ENCODE peak calls at places on chromosomes 11 and 22, in five cellular contexts. One of them, this sample, is unnamed.

GRCh38 chr11:119206512-119207299 is 567 bp downstream of the CBL start:
- DNase-seq in heart right ventricle: peak
- DNase-seq in endothelial cell of umbilical vein: no peak
- DNase-seq in A549: no peak
- DNase-seq in Caco-2: peak
- DNase-seq in this sample: no peak

GRCh38 chr11:115134886-115135285 is 369.3 kb downstream of the CADM1 start:
- DNase-seq in heart right ventricle: no peak
- DNase-seq in endothelial cell of umbilical vein: no peak
- DNase-seq in A549: no peak
- DNase-seq in Caco-2: no peak
- DNase-seq in this sample: no peak

GRCh38 chr11:66157182-66157864 is 87.3 kb downstream of the PACS1 start:
- DNase-seq in heart right ventricle: no peak
- DNase-seq in endothelial cell of umbilical vein: peak
- DNase-seq in A549: peak
- DNase-seq in Caco-2: no peak
- DNase-seq in this sample: no peak

GRCh38 chr22:22823126-22823804 is 64.4 kb upstream of the IGLL5 start:
- DNase-seq in heart right ventricle: no peak
- DNase-seq in endothelial cell of umbilical vein: no peak
- DNase-seq in A549: no peak
- DNase-seq in Caco-2: no peak
- DNase-seq in this sample: no peak

GRCh38 chr11:73185680-73186293 is 32.3 kb upstream of the P2RY2 start:
- DNase-seq in heart right ventricle: no peak
- DNase-seq in endothelial cell of umbilical vein: peak
- DNase-seq in A549: peak
- DNase-seq in Caco-2: no peak
- DNase-seq in this sample: no peak

GRCh38 chr11:117551761-117552343 is 224.2 kb downstream of the CEP164 start:
- DNase-seq in heart right ventricle: no peak
- DNase-seq in endothelial cell of umbilical vein: no peak
- DNase-seq in A549: no peak
- DNase-seq in Caco-2: no peak
- DNase-seq in this sample: no peak

GRCh38 chr11:115241899-115242298 is 262.3 kb downstream of the CADM1 start:
- DNase-seq in heart right ventricle: no peak
- DNase-seq in endothelial cell of umbilical vein: no peak
- DNase-seq in A549: no peak
- DNase-seq in Caco-2: no peak
- DNase-seq in this sample: no peak

GRCh38 chr11:68020575-68020974 is 9.9 kb upstream of the NDUFS8 start:
- DNase-seq in heart right ventricle: no peak
- DNase-seq in endothelial cell of umbilical vein: peak
- DNase-seq in A549: peak
- DNase-seq in Caco-2: no peak
- DNase-seq in this sample: peak

GRCh38 chr11:78080084-78080817 is 589 bp upstream of the NDUFC2 start:
- DNase-seq in heart right ventricle: no peak
- DNase-seq in endothelial cell of umbilical vein: no peak
- DNase-seq in A549: no peak
- DNase-seq in Caco-2: no peak
- DNase-seq in this sample: no peak

GRCh38 chr11:66438504-66439466 is at the start of gene MRPL11:
- DNase-seq in heart right ventricle: peak
- DNase-seq in endothelial cell of umbilical vein: peak
- DNase-seq in A549: peak
- DNase-seq in Caco-2: peak
- DNase-seq in this sample: peak

GRCh38 chr22:29717789-29718188 is 2.0 kb upstream of the CABP7 start:
- DNase-seq in heart right ventricle: no peak
- DNase-seq in endothelial cell of umbilical vein: no peak
- DNase-seq in A549: no peak
- DNase-seq in Caco-2: no peak
- DNase-seq in this sample: no peak

GRCh38 chr11:14193644-14194043 is 165.3 kb downstream of the RRAS2 start:
- DNase-seq in heart right ventricle: no peak
- DNase-seq in endothelial cell of umbilical vein: no peak
- DNase-seq in A549: no peak
- DNase-seq in Caco-2: no peak
- DNase-seq in this sample: no peak

GRCh38 chr11:15735711-15736110 is 620.6 kb downstream of the SOX6 start:
- DNase-seq in heart right ventricle: no peak
- DNase-seq in endothelial cell of umbilical vein: no peak
- DNase-seq in A549: no peak
- DNase-seq in Caco-2: no peak
- DNase-seq in this sample: no peak

GRCh38 chr11:36774603-36775002 is 176.6 kb upstream of the RAG2 start:
- DNase-seq in heart right ventricle: no peak
- DNase-seq in endothelial cell of umbilical vein: no peak
- DNase-seq in A549: no peak
- DNase-seq in Caco-2: no peak
- DNase-seq in this sample: no peak

GRCh38 chr11:32115406-32115805 is 24.5 kb downstream of the RCN1 start:
- DNase-seq in heart right ventricle: no peak
- DNase-seq in endothelial cell of umbilical vein: no peak
- DNase-seq in A549: no peak
- DNase-seq in Caco-2: no peak
- DNase-seq in this sample: no peak

GRCh38 chr11:93936416-93936815 is 84.7 kb upstream of the HEPHL1 start:
- DNase-seq in heart right ventricle: no peak
- DNase-seq in endothelial cell of umbilical vein: no peak
- DNase-seq in A549: no peak
- DNase-seq in Caco-2: no peak
- DNase-seq in this sample: no peak

GRCh38 chr11:116439480-116439759 is 333.4 kb downstream of the BUD13 start:
- DNase-seq in heart right ventricle: no peak
- DNase-seq in endothelial cell of umbilical vein: no peak
- DNase-seq in A549: no peak
- DNase-seq in Caco-2: no peak
- DNase-seq in this sample: no peak

GRCh38 chr22:47192106-47192650 is 429.7 kb downstream of the TBC1D22A start:
- DNase-seq in heart right ventricle: peak
- DNase-seq in endothelial cell of umbilical vein: no peak
- DNase-seq in A549: no peak
- DNase-seq in Caco-2: no peak
- DNase-seq in this sample: no peak

GRCh38 chr22:47301820-47302475 is 539.5 kb downstream of the TBC1D22A start:
- DNase-seq in heart right ventricle: no peak
- DNase-seq in endothelial cell of umbilical vein: no peak
- DNase-seq in A549: no peak
- DNase-seq in Caco-2: no peak
- DNase-seq in this sample: no peak

GRCh38 chr11:116648229-116649174 is 124.3 kb downstream of the BUD13 start:
- DNase-seq in heart right ventricle: no peak
- DNase-seq in endothelial cell of umbilical vein: no peak
- DNase-seq in A549: no peak
- DNase-seq in Caco-2: no peak
- DNase-seq in this sample: no peak

GRCh38 chr11:75481602-75482309 is 44.0 kb downstream of the GDPD5 start:
- DNase-seq in heart right ventricle: no peak
- DNase-seq in endothelial cell of umbilical vein: no peak
- DNase-seq in A549: no peak
- DNase-seq in Caco-2: no peak
- DNase-seq in this sample: no peak

GRCh38 chr11:3220521-3221407 is 2.2 kb upstream of the MRGPRG start:
- DNase-seq in heart right ventricle: peak
- DNase-seq in endothelial cell of umbilical vein: no peak
- DNase-seq in A549: no peak
- DNase-seq in Caco-2: peak
- DNase-seq in this sample: no peak

GRCh38 chr11:100825610-100826009 is 138.5 kb downstream of the ARHGAP42 start:
- DNase-seq in heart right ventricle: no peak
- DNase-seq in endothelial cell of umbilical vein: no peak
- DNase-seq in A549: no peak
- DNase-seq in Caco-2: no peak
- DNase-seq in this sample: no peak

GRCh38 chr11:19307498-19307897 is 66.8 kb upstream of the E2F8 start:
- DNase-seq in heart right ventricle: no peak
- DNase-seq in endothelial cell of umbilical vein: no peak
- DNase-seq in A549: no peak
- DNase-seq in Caco-2: no peak
- DNase-seq in this sample: no peak

GRCh38 chr22:22865311-22866072 is 22.1 kb upstream of the IGLL5 start:
- DNase-seq in heart right ventricle: no peak
- DNase-seq in endothelial cell of umbilical vein: no peak
- DNase-seq in A549: no peak
- DNase-seq in Caco-2: no peak
- DNase-seq in this sample: no peak

GRCh38 chr11:8871283-8871775 is 39.7 kb upstream of the AKIP1 start:
- DNase-seq in heart right ventricle: peak
- DNase-seq in endothelial cell of umbilical vein: peak
- DNase-seq in A549: peak
- DNase-seq in Caco-2: peak
- DNase-seq in this sample: no peak

GRCh38 chr11:10309163-10310093 is 4.6 kb downstream of the ADM start:
- DNase-seq in heart right ventricle: peak
- DNase-seq in endothelial cell of umbilical vein: peak
- DNase-seq in A549: peak
- DNase-seq in Caco-2: peak
- DNase-seq in this sample: peak

GRCh38 chr11:45238724-45239123 is 47.4 kb downstream of the SYT13 start:
- DNase-seq in heart right ventricle: no peak
- DNase-seq in endothelial cell of umbilical vein: no peak
- DNase-seq in A549: peak
- DNase-seq in Caco-2: no peak
- DNase-seq in this sample: no peak

DNA sequence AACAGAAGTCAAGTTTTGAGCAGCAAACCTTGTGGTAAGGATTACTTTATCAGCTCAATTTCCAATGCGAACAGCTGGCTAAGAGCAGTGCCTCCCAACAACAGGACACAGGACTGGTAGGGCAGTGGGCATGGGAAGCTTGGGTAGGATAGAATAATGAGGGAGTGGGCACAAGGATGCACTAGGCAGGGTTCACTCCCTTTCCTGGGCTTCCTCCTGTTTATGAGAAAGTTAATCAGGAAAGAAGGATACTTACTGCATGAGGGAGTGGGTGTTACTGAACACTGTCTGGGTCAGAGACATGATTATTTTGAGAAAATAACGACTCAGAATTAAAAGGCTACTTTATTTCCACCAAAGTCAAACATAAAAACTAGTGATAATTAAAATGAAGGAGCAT is 35.7 kb downstream of the NCAM1 start:
- DNase-seq in heart right ventricle: no peak
- DNase-seq in endothelial cell of umbilical vein: no peak
- DNase-seq in A549: no peak
- DNase-seq in Caco-2: no peak
- DNase-seq in this sample: no peak
- TF ChIP-seq CTCF in heart right ventricle: no peak
- TF ChIP-seq CTCF in endothelial cell of umbilical vein: no peak
- TF ChIP-seq CTCF in A549: no peak
- TF ChIP-seq CTCF in Caco-2: no peak
- TF ChIP-seq CTCF in this sample: no peak

DNA sequence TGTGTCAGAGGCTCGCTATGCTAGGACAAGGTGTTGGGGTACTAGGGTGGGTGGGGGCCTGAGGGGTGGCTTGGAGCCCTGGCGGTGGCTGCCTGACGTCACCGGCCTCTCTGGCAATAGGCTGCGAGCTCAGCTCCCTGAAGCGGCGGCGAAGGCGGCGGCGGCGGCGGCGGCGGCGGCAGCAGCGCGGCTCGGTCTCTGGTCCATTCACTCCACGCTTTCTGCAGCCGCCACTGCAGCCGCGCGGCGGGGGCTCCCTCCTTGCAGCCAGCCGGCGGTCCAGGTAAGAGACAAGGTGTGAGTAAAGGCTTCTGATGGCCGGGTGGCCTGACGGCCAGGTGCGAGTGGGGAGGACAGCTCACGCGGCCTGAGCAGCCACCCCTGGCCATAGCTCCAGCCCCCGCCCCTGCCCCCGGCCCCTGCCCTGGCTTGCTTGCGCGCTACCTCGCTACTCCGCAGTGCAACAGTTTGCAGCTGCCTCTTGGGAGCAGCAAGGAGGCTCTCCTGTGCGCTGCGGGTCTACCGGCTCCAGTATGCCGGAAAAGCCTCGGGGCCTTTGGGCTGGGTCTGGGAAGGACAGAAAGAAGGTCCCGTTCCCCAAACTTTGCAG is at the start of gene C11orf87:
- DNase-seq in heart right ventricle: no peak
- DNase-seq in endothelial cell of umbilical vein: no peak
- DNase-seq in A549: no peak
- DNase-seq in Caco-2: no peak
- DNase-seq in this sample: no peak
- H3K4me3 ChIP-seq in heart right ventricle: peak
- H3K4me3 ChIP-seq in endothelial cell of umbilical vein: no peak
- H3K4me3 ChIP-seq in A549: peak
- H3K4me3 ChIP-seq in Caco-2: no peak
- H3K4me3 ChIP-seq in this sample: no peak

DNA sequence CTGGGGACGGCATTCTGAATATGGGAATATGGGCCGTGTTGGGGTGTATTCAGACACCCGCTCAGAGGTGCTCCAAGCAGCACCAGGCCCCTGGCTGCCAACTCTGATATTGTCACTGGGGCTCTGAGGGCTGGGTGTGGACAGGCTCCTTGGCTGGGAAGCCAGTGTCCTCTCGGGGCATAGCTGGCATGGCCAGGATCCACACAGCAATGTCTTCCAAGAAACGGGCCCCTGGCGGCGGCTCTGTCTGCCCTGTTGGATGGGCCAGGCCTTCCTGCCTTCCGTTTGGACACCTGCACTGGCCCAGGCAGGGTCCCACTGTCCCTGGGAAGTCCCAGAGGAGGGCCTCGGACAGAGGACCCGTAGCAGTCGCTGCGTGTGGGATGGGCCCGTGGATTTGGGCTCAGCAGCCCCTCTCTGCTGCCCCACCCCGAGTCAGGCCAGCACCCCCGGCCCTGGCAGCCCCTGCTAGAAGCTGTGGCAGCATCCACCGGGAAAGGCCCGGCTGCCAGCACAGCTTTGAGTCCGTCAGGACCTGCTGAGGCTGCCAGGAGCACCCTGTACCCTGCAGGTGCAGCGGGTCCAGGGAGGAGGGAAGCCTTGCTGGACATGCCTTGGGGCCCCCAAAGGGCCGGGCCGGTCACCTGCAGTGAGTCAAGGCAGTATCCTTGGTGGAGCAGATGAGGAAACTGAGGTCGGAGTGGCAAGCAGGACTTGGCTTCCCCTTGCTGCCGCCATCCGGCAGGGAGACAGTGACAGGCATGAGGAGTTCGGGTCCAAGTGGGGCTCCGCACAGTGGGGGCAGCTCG is 4.1 kb downstream of the PANX2 start:
- DNase-seq in heart right ventricle: no peak
- DNase-seq in endothelial cell of umbilical vein: no peak
- DNase-seq in A549: no peak
- DNase-seq in Caco-2: no peak
- DNase-seq in this sample: no peak
- TF ChIP-seq CTCF in heart right ventricle: no peak
- TF ChIP-seq CTCF in endothelial cell of umbilical vein: no peak
- TF ChIP-seq CTCF in A549: no peak
- TF ChIP-seq CTCF in Caco-2: no peak
- TF ChIP-seq CTCF in this sample: no peak

DNA sequence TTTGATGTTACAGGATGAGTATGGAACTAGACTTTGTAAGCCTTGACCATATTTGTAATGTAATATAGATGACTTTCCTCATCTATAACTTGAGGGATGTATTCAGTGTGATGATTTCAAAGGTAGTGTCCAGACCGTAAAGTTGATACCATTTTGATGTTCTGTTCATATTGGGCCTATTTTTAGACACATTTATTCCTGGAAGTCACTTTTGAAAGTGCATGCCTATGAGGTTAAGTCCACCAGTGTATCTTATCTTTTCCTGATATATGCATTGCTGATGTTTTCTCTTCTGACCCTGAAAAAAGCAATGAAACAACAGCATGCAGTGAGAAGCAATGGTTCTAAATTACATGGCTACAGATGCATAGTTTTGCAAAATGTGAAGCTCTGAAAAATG is 244.7 kb upstream of the PDGFD start:
- DNase-seq in heart right ventricle: no peak
- DNase-seq in endothelial cell of umbilical vein: no peak
- DNase-seq in A549: no peak
- DNase-seq in Caco-2: no peak
- DNase-seq in this sample: no peak
- H3K4me3 ChIP-seq in heart right ventricle: no peak
- H3K4me3 ChIP-seq in endothelial cell of umbilical vein: no peak
- H3K4me3 ChIP-seq in A549: no peak
- H3K4me3 ChIP-seq in Caco-2: no peak
- H3K4me3 ChIP-seq in this sample: no peak

This sample was measured in LNCaP clone FGC.